ENCODE peak calls at places on chromosomes 13 and 19, in nine cellular contexts. W is psoas muscle; O is mesendoderm; G is CD8-positive, alpha-beta memory T cell; N is left ventricle myocardium inferior; H is thyroid gland; J is suprapubic skin; Y is left lung; C is thoracic aorta. Q is an unnamed sample. For H3K4me1, the result is how much of the 10 kb centered on the place peaks cover.

GRCh38 chr19:17323973-17324327 is 10.7 kb downstream of the ANO8 start:
- DNase-seq in H (no peak), O (no peak), C (no peak), J (no peak), G (no peak), N (no peak), W (no peak), Y (no peak), Q (no peak)

GRCh38 chr13:45799451-45799850 is 52.1 kb downstream of the SIAH3 start:
- DNase-seq in C (no peak), Y (no peak), G (no peak), W (peak), J (no peak), O (no peak), H (no peak), N (peak), Q (no peak)

GRCh38 chr13:79904581-79904980 is 423.6 kb downstream of the NDFIP2 start:
- DNase-seq in O (no peak), Y (no peak), W (no peak), C (no peak), G (no peak), N (no peak), H (no peak), J (no peak), Q (no peak)

GRCh38 chr13:44011036-44011435 is 131.3 kb downstream of the LACC1 start:
- DNase-seq in O (no peak), G (no peak), H (no peak), N (no peak), J (no peak), C (no peak), W (no peak), Y (no peak), Q (no peak)

GRCh38 chr19:46963093-46963734 is 56.4 kb upstream of the NPAS1 start:
- DNase-seq in C (no peak), G (no peak), Y (no peak), J (no peak), W (no peak), O (no peak), H (no peak), N (no peak), Q (no peak)

GRCh38 chr13:60019119-60019993 is 144.4 kb downstream of the DIAPH3 start:
- DNase-seq in H (no peak), N (no peak), J (no peak), G (no peak), W (no peak), C (no peak), Y (no peak), O (no peak), Q (no peak)

GRCh38 chr13:48564046-48564445 is 31.2 kb upstream of the RCBTB2 start:
- DNase-seq in G (no peak), W (no peak), J (no peak), C (no peak), O (no peak), Y (no peak), H (no peak), N (no peak), Q (no peak)

GRCh38 chr19:29942404-29943261 is 594 bp downstream of the URI1 start:
- DNase-seq in C (no peak), N (peak), Y (peak), G (peak), H (peak), O (peak), J (no peak), W (peak), Q (peak)

GRCh38 chr13:26653310-26653709 is 95.8 kb downstream of the WASF3 start:
- DNase-seq in W (no peak), N (no peak), G (no peak), C (no peak), Y (no peak), H (no peak), J (no peak), O (no peak), Q (no peak)

GRCh38 chr13:100347941-100348340 is 240.6 kb downstream of the GGACT start:
- DNase-seq in J (no peak), O (no peak), N (no peak), H (no peak), W (no peak), Y (no peak), G (no peak), C (no peak), Q (no peak)

GRCh38 chr13:76687467-76687866 is 198.7 kb downstream of the KCTD12 start:
- DNase-seq in W (no peak), J (no peak), G (no peak), N (no peak), O (peak), C (no peak), Y (no peak), H (no peak), Q (peak)

GRCh38 chr13:90091611-90092010 is 1255.9 kb upstream of the MIR17HG start:
- DNase-seq in O (no peak), C (no peak), W (no peak), J (no peak), N (no peak), Y (no peak), G (no peak), H (no peak), Q (no peak)

GRCh38 chr19:33795370-33796163 is 1.1 kb upstream of the KCTD15 start:
- DNase-seq in C (no peak), Y (peak), W (peak), J (no peak), N (peak), G (no peak), H (peak), O (peak), Q (peak)

GRCh38 chr13:46402178-46402577 is 15.1 kb upstream of the RUBCNL start:
- DNase-seq in W (no peak), O (no peak), J (no peak), Y (no peak), C (no peak), G (no peak), H (no peak), N (no peak), Q (no peak)

GRCh38 chr19:37692956-37693660 is 26.5 kb downstream of the ZNF607 start:
- DNase-seq in H (no peak), W (no peak), G (no peak), J (no peak), N (no peak), O (no peak), C (no peak), Y (no peak), Q (no peak)

GRCh38 chr13:106533940-106534843 is 1.3 kb downstream of the EFNB2 start:
- DNase-seq in G (no peak), J (no peak), N (peak), H (peak), Y (peak), O (peak), C (no peak), W (peak), Q (peak)

GRCh38 chr13:42486711-42487198 is 87.2 kb upstream of the TNFSF11 start:
- DNase-seq in O (no peak), N (no peak), C (no peak), G (no peak), Y (no peak), H (no peak), W (no peak), J (no peak), Q (peak)

GRCh38 chr19:55541091-55541490 is 4.2 kb upstream of the SBK2 start:
- DNase-seq in O (no peak), G (no peak), J (no peak), N (no peak), C (no peak), H (no peak), W (no peak), Y (no peak), Q (no peak)

DNA sequence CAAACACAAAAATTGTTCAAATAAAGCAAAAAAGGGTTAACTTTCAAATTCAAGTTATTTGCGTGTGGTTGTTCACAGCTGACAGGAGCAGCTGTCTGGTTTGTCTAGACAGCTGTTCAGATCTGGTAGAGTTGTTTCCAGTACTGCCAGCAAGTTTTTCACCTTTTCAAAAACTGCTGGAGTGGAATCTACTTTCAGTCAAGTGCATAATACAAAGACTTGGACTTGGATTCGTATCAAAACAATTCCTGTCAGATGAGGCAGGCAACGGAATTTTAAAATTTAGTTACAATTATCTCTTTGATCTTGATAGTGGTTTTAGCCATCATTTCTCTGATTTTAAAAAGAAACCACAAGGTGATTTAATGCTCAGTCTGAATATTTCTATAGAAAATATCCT is 51.7 kb upstream of the EEF1AKMT1 start:
- DNase-seq in J (no peak), N (no peak), C (no peak), Y (no peak), W (no peak), H (peak), O (no peak), G (no peak), Q (no peak)
- H3K4me1 ChIP-seq in J (under half), N (half or more), C (under half), Y (under half), W (under half), H (under half), O (under half), G (under half), Q (under half)

DNA sequence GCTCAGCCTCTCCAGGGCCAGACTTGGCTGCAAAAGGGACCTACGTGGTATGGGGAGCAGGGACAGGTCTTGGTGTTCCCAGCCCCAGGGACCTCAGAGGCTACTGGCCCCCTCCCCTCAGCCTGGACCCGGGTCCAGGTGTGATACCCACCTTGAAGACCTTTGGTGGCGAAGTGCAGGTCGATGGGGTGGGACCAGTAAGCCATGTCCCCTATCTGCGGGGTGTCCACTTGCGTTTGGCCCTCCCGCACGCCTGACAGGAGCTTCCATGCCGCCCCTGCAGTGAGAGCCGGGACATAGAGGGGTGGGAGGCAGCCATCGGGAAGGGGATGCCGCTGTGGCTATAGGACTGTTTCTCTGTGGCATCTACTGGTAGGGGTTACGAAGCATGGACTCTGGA is 4.0 kb upstream of the TGFB1 start:
- DNase-seq in Y (no peak), W (no peak), O (no peak), N (no peak), C (no peak), G (no peak), H (no peak), J (no peak), Q (no peak)
- H3K4me3 ChIP-seq in Y (no peak), W (no peak), O (no peak), N (no peak), C (no peak), G (no peak), H (no peak), J (no peak), Q (no peak)

DNA sequence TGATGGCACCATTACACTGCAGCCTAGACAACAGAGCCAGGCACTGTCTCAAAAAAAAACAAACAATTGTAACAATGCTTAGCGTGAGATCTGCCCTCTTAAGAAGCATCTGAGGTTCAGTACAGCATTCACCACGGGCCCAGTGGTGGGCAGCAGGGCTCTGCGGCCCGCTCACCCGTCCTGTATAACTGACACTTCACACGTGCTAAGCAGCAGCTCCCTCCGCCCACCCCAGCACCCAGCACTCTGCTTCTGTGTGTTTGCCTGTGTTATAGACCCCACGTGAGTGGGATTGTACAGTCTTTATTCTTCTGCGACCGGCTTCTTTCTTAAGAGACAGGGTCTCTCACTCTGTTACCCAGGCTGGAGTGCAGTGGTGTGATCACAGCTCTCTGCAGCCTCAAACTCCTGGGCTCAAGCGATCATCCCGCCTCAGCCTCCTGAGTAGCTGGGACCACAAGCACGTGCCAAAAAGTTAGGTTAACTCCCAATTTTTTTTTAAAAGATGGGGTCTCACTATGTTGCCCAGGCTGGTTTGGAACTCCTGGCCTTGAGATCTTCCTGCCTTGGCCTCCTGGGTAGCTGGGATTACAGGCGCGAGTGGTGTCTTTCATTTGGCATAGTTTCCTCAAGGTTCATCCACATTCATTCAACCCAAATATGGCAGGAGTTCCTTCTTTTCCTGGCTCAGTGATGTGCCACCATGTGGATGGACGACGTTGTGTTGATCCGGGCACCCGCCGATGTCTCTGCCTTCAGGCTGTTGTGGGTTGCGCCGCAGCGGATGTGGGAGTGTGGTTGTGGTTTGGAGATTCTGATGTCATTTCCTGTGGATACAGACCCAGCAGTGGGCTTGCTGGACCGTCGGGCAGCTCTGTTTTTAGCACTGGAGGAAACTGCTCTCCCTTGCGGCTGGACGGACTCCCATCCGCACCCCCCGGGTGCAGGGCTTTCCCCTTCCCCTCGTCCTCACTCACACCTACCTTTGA is 170.0 kb downstream of the KDM4B start:
- DNase-seq in H (no peak), J (no peak), Y (peak), W (no peak), C (no peak), O (no peak), N (no peak), G (peak), Q (no peak)
- H3K27ac ChIP-seq in H (no peak), J (no peak), Y (no peak), W (no peak), C (no peak), O (no peak), N (no peak), G (no peak), Q (no peak)

DNA sequence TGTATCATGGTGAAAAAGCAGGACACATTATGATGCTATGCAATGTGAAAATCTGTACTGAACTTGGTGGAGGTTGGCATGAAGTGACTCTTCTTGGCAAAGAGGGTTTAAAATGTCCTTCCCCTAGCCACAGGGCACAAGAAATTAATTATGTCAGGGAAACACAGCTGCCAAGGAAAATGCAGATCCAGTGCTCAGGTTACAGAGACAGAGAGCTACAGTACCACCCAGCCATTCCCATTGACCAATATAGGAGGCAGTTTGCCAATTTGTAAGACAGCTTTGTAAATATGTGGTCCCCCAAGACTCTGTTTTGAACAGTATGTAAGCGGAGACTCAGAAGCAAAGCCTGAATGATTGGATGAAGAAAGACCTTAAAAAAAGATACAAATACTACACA is 69.4 kb upstream of the KLF12 start:
- DNase-seq in H (no peak), G (no peak), C (no peak), Y (no peak), W (no peak), J (no peak), N (no peak), O (no peak), Q (no peak)
- H3K4me1 ChIP-seq in H (under half), G (under half), C (under half), Y (under half), W (under half), J (under half), N (under half), O (under half), Q (under half)

GRCh38 chr19:3784607-3785463 is 1.3 kb downstream of the MATK start:
- DNase-seq in N (no peak), G (no peak), C (no peak), Y (peak), W (no peak), O (peak), J (no peak), H (no peak), Q (no peak)
- H3K4me3 ChIP-seq in N (peak), G (peak), C (peak), Y (peak), W (no peak), O (no peak), J (peak), H (no peak), Q (no peak)

DNA sequence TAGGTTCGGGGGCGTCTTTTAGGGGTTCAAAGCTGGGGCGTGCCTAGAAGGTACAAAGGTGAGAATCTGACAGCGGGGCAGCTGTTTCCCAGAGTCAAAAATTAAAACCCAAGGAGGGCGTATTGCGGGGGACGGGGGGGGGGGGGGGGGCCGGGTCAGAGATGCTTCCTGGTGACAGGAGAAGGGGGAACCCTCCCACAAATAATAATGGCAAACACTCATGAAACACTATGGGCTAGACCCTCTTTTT is 651 bp downstream of the PAK4 start:
- DNase-seq in J (no peak), H (no peak), O (no peak), N (no peak), C (no peak), Y (no peak), G (no peak), W (no peak), Q (no peak)
- H3K27ac ChIP-seq in J (peak), H (peak), O (no peak), N (peak), C (no peak), Y (peak), G (peak), W (peak), Q (peak)

GRCh38 chr19:12833747-12834417 is 497 bp downstream of the RTBDN start:
- DNase-seq in H (peak), Y (peak), N (no peak), C (no peak), G (peak), J (no peak), W (no peak), O (peak), Q (no peak)
- H3K4me1 ChIP-seq in H (under half), Y (under half), N (under half), C (under half), G (under half), J (under half), W (under half), O (under half), Q (under half)

DNA sequence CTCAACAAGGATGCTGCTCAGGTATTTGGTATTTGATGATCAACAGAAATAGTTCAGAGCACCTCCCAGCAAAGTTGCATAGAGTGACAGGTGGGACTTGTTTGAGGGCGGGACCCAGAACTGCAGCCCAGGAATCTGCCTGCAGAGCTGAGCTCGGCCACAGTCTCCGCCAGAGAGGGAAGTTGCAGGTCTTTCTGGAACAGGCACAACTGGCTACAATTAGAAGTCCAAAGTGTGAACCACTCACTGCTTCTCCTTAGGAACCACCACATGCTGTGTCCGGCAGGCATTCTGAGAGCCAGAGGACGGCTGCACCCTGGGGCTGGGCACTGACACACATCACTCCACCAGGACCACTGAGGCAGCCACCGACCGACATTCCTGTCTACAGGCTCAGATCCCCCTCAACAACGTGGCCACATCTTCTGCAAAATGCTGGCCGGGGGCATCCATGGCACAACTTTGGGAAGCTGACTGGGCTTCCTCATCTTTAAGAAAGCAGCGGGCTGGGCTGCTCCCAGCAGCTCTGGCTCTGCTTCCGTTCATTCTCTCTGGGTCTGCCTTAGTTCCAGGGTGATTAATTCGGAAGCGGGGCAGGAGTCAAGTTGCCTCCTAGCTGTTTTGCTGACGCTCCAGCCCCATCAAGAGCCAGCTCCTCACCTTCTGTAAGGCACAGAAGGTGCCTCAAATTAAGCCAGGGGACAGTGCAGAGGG is 918 bp downstream of the SLC15A1 start:
- DNase-seq in N (no peak), O (peak), H (no peak), G (no peak), J (no peak), Y (no peak), W (no peak), C (no peak), Q (peak)
- H3K4me3 ChIP-seq in N (peak), O (no peak), H (no peak), G (no peak), J (peak), Y (peak), W (peak), C (peak), Q (no peak)

DNA sequence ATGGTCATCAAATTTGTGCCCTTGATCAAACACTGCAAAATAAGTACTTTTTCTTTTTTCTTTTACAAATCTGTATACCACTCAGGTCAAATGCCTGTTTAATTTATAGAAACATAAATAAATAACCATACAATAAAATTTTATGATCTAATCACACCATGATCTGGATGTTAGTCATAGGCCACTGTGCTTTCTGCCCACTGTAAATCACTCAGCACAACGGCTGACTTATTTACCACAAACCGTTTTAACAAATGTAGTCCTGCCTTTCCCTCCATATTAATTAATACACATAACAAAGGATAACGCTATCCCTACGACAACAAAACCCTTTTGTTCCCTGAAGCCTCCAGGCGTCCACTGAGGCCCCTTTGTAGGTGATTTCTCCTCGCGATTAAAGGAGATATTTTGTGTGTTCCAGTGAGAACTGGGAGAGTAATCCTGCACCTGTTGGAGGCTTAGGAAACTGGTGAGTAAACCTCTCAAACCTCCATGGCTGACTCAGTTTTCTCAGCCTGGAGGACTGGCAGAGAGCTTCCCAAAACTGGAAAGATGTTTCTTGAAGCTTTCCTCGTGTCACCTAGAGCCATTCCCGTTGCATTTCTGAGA is 477.1 kb upstream of the SGCG start:
- DNase-seq in W (no peak), J (no peak), N (no peak), G (no peak), H (no peak), C (no peak), O (no peak), Y (no peak), Q (no peak)
- H3K27ac ChIP-seq in W (no peak), J (no peak), N (no peak), G (no peak), H (no peak), C (no peak), O (no peak), Y (no peak), Q (no peak)

Q was measured in body of pancreas.